ENCODE peak calls at places on chromosomes 5 and 9, in six cellular contexts. P, O, J, F, W and R are unnamed samples. For H3K4me1, the result is how much of the 10 kb centered on the place peaks cover.

GRCh38 chr5:8033261-8033660 is 164.3 kb downstream of the MTRR start:
- ATAC-seq in P (no peak), O (no peak), W (no peak), J (peak), F (no peak), R (no peak)

GRCh38 chr5:45737153-45737552 is 41.0 kb upstream of the HCN1 start:
- ATAC-seq in P (no peak), O (no peak), J (no peak), F (no peak), W (no peak), R (no peak)

GRCh38 chr9:114207034-114207815 is 51.9 kb downstream of the COL27A1 start:
- ATAC-seq in O (no peak), J (no peak), P (no peak), F (no peak), W (peak), R (peak)

GRCh38 chr9:68913054-68913453 is 100.9 kb downstream of the PRKACG start:
- ATAC-seq in P (no peak), F (no peak), J (no peak), W (no peak), O (no peak), R (no peak)

GRCh38 chr9:116280529-116280928 is 126.9 kb downstream of the PAPPA start:
- ATAC-seq in J (no peak), O (no peak), P (no peak), F (no peak), W (no peak), R (no peak)

GRCh38 chr9:129617167-129617566 is 3.7 kb downstream of the C9orf50 start:
- ATAC-seq in O (peak), P (peak), F (no peak), W (peak), J (peak), R (no peak)

GRCh38 chr9:14591411-14591810 is 101.8 kb downstream of the ZDHHC21 start:
- ATAC-seq in O (no peak), P (no peak), J (no peak), F (no peak), W (no peak), R (no peak)

GRCh38 chr5:19531374-19531952 is 456.5 kb downstream of the CDH18 start:
- ATAC-seq in W (no peak), O (no peak), F (no peak), P (no peak), J (no peak), R (no peak)

GRCh38 chr9:103798620-103799019 is 295.5 kb upstream of the SMC2 start:
- ATAC-seq in P (peak), O (peak), J (peak), W (no peak), F (no peak), R (no peak)

GRCh38 chr5:132825165-132825823 is 5.2 kb downstream of the SHROOM1 start:
- ATAC-seq in P (no peak), F (no peak), J (no peak), W (no peak), O (peak), R (no peak)

GRCh38 chr5:1474875-1475543 is 29.8 kb upstream of the SLC6A3 start:
- ATAC-seq in F (no peak), J (no peak), P (no peak), W (no peak), O (no peak), R (no peak)

GRCh38 chr5:173228639-173229380 is 6.2 kb downstream of the NKX2-5 start:
- ATAC-seq in P (no peak), O (no peak), W (peak), J (no peak), F (no peak), R (no peak)

GRCh38 chr5:143583385-143583784 is 179.9 kb upstream of the NR3C1 start:
- ATAC-seq in J (no peak), F (no peak), P (no peak), O (peak), W (no peak), R (no peak)

DNA sequence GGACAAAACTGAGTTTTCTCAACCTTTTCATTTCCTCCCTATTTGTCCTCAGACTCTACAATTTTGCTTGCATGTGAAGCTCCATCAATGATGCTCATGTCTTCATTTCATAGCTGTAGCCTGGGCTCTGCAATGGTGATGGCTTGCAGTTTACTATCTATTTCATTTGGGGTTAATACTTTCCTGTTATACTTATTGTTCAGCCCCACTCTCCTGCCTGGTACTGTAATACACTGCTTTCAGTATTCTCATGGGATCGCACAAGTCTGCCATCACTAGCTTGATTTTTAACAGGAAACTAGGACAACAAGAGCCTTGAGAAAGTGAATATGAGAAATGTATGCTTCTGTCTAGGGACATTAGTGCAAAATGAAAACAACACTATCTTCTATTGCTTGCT is 84.2 kb upstream of the SEMA6A start:
- ATAC-seq in W (no peak), O (peak), F (no peak), P (no peak), J (no peak), R (no peak)
- H3K4me1 ChIP-seq in W (under half), O (under half), F (under half), P (under half), J (under half), R (under half)

DNA sequence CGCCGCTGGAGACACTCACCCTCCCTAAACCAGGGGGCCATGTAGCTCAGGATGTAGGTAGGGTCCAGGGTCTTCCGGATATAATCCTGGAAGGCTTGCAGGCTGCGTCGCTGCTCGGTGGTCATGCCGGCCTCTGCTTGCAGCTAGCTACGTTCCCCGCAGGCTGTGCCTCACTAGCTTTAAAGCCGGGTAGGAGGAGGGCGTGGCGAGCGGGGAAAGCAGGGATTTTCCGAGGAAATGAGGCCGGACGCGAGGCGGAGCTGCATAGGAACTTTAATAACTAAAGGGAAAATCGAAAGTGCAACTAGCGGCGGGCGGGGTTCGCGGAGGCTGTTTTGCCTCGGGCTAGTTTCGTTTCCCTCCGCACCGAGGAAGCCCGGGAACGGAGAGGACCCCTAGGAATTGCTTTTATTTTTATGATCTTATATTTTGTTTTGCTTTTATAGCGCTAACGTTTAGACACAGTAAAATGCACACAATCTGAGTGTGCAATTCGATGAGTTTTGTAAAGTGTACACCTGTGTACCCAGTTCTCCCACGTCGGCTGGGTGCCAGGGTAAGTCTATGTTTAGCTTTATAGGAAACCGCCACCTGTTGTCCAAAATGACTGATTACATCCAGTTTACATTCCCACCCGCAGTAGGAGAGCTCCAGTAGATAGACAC is at the start of gene RIGI:
- ATAC-seq in W (peak), P (peak), J (peak), F (peak), O (peak), R (peak)
- TF ChIP-seq EP300 in W (no peak), P (no peak), J (no peak), F (peak), O (no peak), R (no peak)

DNA sequence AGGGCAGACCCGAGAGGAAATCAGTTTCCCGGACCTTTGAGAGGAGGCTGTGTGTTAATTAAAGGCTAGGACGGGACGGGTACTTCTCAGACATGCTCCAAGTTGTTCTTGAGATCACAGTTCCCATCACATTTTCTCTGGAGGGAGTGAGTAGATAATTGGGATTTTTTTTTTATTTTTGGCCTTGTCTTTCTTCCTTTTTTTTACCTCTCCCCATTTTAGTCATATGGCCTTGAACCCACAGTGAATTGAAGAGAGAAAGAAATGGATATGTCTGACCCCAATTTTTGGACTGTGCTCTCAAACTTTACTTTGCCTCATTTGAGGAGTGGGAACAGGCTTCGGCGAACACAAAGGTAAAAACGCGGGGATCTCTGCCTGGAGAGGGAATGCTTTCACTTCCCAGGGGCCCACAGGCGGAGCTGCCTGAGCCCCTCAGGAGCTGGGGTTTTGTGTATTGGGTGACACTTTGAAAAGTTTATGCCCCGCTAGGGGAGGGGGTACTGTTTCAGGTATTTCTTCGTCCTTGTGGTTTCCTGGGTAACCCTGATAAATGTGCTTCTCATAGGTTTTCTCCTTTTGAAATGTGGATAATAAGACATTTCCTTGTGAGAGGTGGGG is 191.8 kb downstream of the CD180 start:
- ATAC-seq in J (peak), P (no peak), W (peak), F (no peak), O (no peak), R (no peak)
- H3K4me1 ChIP-seq in J (half or more), P (under half), W (under half), F (under half), O (under half), R (under half)

GRCh38 chr5:168964182-168964581 is 336.8 kb downstream of the SLIT3 start:
- ATAC-seq in J (no peak), W (no peak), P (no peak), F (no peak), O (no peak), R (no peak)

GRCh38 chr5:168969341-168969863 is 331.5 kb downstream of the SLIT3 start:
- ATAC-seq in F (no peak), P (no peak), O (no peak), W (no peak), J (no peak), R (no peak)

GRCh38 chr5:168965638-168966037 is 335.3 kb downstream of the SLIT3 start:
- ATAC-seq in P (no peak), J (no peak), W (no peak), O (no peak), F (no peak), R (no peak)

GRCh38 chr5:168971100-168971499 is 329.8 kb downstream of the SLIT3 start:
- ATAC-seq in J (no peak), F (no peak), P (no peak), O (no peak), W (no peak), R (no peak)

DNA sequence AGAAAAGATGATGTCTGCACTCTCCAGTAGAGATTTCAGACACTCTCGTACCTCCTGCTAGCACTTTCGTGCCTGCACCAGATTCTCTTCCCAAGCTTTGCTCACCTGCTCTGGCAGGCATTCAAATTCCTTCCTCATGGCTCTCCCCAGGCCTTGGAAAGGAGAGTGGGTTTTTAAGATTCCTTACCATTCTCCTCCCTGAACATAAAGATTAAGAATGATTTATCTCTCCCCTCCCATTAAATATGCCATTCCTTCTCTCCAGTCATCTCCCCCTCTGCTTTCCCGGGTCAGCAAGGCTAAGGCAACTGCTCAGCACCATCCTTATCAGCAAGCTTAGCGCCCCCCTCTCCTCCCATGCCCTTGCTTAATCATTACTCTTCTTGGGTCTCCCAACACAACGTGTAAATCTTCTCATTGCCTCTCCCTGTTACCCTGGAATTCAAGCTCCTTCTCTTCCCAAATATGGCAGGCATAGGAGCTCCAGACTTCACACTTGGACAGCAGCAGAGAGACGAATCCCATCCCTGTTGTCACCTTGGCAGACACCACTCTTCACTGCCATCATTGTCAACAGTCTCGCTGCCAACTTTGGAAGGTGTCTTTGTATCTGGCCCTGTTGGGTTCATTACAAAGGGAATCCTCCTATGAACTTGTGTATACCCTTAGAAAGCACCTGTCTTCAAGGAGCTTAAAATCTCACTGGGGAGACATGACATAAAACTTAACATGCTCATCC is 332.9 kb downstream of the SLIT3 start:
- ATAC-seq in F (no peak), J (no peak), P (no peak), W (no peak), O (no peak), R (no peak)
- TF ChIP-seq EP300 in F (no peak), J (no peak), P (no peak), W (no peak), O (no peak), R (no peak)